ENCODE peak calls at places on chromosomes 3 and 15, in seven cellular contexts. One of them, this sample, is unnamed.

GRCh38 chr15:62848631-62849050 is 193.9 kb upstream of the TPM1 start:
- DNase-seq in adrenal gland: no peak
- DNase-seq in ovary: no peak
- DNase-seq in left lung: no peak
- DNase-seq in naive thymus-derived CD4-positive, alpha-beta T cell: no peak
- DNase-seq in AG04450: no peak
- DNase-seq in uterus: no peak
- DNase-seq in this sample: no peak

GRCh38 chr15:77753238-77753873 is 120.6 kb upstream of the LINGO1 start:
- DNase-seq in adrenal gland: peak
- DNase-seq in uterus: no peak
- DNase-seq in naive thymus-derived CD4-positive, alpha-beta T cell: no peak
- DNase-seq in left lung: no peak
- DNase-seq in ovary: no peak
- DNase-seq in AG04450: no peak
- DNase-seq in this sample: no peak

GRCh38 chr3:40753956-40754355 is 229.2 kb downstream of the ZNF621 start:
- DNase-seq in left lung: no peak
- DNase-seq in uterus: no peak
- DNase-seq in AG04450: no peak
- DNase-seq in ovary: no peak
- DNase-seq in adrenal gland: no peak
- DNase-seq in naive thymus-derived CD4-positive, alpha-beta T cell: no peak
- DNase-seq in this sample: no peak

GRCh38 chr15:101710806-101711205 is 13.5 kb downstream of the TARS3 start:
- DNase-seq in left lung: no peak
- DNase-seq in naive thymus-derived CD4-positive, alpha-beta T cell: no peak
- DNase-seq in uterus: no peak
- DNase-seq in adrenal gland: no peak
- DNase-seq in AG04450: peak
- DNase-seq in ovary: no peak
- DNase-seq in this sample: no peak

GRCh38 chr3:105747056-105747455 is 121.8 kb downstream of the CBLB start:
- DNase-seq in adrenal gland: no peak
- DNase-seq in uterus: no peak
- DNase-seq in AG04450: no peak
- DNase-seq in naive thymus-derived CD4-positive, alpha-beta T cell: no peak
- DNase-seq in left lung: no peak
- DNase-seq in ovary: no peak
- DNase-seq in this sample: no peak

GRCh38 chr3:141050913-141051632 is at the start of gene SPSB4:
- DNase-seq in left lung: peak
- DNase-seq in naive thymus-derived CD4-positive, alpha-beta T cell: no peak
- DNase-seq in AG04450: no peak
- DNase-seq in uterus: no peak
- DNase-seq in ovary: no peak
- DNase-seq in adrenal gland: peak
- DNase-seq in this sample: no peak

GRCh38 chr15:40525855-40526254 is 39.0 kb downstream of the CCDC32 start:
- DNase-seq in naive thymus-derived CD4-positive, alpha-beta T cell: no peak
- DNase-seq in AG04450: no peak
- DNase-seq in uterus: no peak
- DNase-seq in left lung: no peak
- DNase-seq in adrenal gland: no peak
- DNase-seq in ovary: no peak
- DNase-seq in this sample: no peak

GRCh38 chr15:62578960-62579359 is 413.9 kb upstream of the C2CD4B start:
- DNase-seq in adrenal gland: no peak
- DNase-seq in uterus: no peak
- DNase-seq in left lung: no peak
- DNase-seq in ovary: no peak
- DNase-seq in AG04450: no peak
- DNase-seq in naive thymus-derived CD4-positive, alpha-beta T cell: no peak
- DNase-seq in this sample: no peak

GRCh38 chr3:27827041-27827440 is 104.9 kb upstream of the EOMES start:
- DNase-seq in naive thymus-derived CD4-positive, alpha-beta T cell: no peak
- DNase-seq in uterus: no peak
- DNase-seq in left lung: no peak
- DNase-seq in AG04450: no peak
- DNase-seq in ovary: no peak
- DNase-seq in adrenal gland: no peak
- DNase-seq in this sample: no peak

GRCh38 chr15:58440922-58441321 is 9.1 kb downstream of the LIPC start:
- DNase-seq in left lung: no peak
- DNase-seq in uterus: no peak
- DNase-seq in ovary: no peak
- DNase-seq in adrenal gland: no peak
- DNase-seq in naive thymus-derived CD4-positive, alpha-beta T cell: no peak
- DNase-seq in AG04450: no peak
- DNase-seq in this sample: no peak

GRCh38 chr3:149998946-149999345 is 28.3 kb upstream of the PFN2 start:
- DNase-seq in ovary: no peak
- DNase-seq in AG04450: no peak
- DNase-seq in naive thymus-derived CD4-positive, alpha-beta T cell: no peak
- DNase-seq in uterus: no peak
- DNase-seq in adrenal gland: no peak
- DNase-seq in left lung: no peak
- DNase-seq in this sample: no peak

DNA sequence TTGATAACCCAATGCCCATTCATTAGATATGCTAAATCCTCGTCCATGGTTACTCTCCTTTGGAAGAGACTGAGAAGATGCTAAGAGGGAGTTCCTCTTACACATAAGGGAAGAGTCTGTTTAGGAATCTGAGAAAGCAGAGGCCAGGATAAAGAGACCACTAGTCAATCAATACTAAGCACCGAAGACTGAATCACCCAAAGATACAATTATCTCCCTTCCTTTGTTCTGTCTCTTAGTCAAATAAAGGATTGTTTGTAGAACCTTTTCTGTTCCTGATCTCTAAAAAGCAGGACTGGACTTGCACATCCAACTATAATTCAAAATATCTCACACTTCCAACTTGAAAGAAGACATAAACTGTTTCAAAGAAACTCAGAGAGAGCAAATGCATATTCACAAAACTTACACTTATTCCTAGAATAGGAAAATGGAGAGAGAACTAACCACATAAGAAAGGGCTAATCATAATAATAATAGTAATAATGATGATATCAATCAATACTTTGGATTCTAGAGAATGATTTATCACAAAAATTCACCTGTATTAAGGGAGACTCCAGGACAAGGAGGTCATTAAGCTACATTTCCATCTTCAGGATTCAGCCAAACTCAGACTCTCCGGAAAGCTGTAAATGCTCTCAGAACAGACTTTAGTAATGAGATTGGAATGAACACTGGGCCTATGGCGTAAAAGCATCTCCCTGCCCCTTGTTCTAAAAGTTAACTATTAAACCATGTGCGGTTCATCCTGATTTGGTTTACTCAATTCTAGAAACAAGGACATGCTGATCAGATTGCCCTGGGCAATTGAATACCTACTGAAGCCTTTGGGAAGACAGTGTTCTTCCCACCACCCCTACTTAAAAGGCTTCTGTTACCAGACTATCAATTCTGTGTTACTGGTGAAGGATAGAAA is 401.5 kb downstream of the ZBTB20 start:
- DNase-seq in ovary: no peak
- DNase-seq in left lung: no peak
- DNase-seq in adrenal gland: no peak
- DNase-seq in uterus: peak
- DNase-seq in AG04450: no peak
- DNase-seq in naive thymus-derived CD4-positive, alpha-beta T cell: no peak
- DNase-seq in this sample: no peak
- H3K27ac ChIP-seq in ovary: peak
- H3K27ac ChIP-seq in left lung: peak
- H3K27ac ChIP-seq in adrenal gland: no peak
- H3K27ac ChIP-seq in uterus: peak
- H3K27ac ChIP-seq in AG04450: no peak
- H3K27ac ChIP-seq in naive thymus-derived CD4-positive, alpha-beta T cell: no peak
- H3K27ac ChIP-seq in this sample: no peak

DNA sequence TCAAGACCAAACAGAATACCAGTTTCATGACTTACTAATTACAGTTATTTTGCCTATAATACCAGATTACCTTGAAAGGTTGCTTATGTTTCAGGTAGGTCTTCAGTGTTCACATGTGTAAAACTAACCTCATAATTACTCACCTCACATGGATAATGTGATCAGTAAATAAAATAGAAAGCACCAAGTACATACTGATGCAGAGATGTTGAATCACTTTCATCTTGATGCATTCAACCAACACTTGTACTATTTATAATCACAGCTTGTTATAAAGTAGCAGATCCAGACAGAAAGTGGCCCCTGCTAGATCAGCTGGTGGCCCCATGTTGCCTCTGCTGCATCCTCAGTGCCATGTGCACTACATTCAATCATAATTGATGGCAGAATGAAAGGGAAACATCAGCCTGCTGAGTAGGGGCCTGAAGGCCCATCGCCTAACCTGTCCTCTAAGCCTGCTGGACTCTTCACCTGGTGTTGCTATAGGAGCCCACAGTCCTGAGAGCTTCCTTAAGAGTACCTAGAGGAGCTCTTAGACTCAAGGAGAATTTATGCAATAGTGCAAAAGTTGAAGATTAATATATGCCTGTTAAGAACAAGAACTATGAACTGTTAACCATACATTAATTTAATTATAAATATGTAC is 154.3 kb downstream of the PLCL2 start:
- DNase-seq in left lung: no peak
- DNase-seq in adrenal gland: no peak
- DNase-seq in AG04450: no peak
- DNase-seq in ovary: no peak
- DNase-seq in naive thymus-derived CD4-positive, alpha-beta T cell: no peak
- DNase-seq in uterus: no peak
- DNase-seq in this sample: no peak
- H3K27ac ChIP-seq in left lung: peak
- H3K27ac ChIP-seq in adrenal gland: no peak
- H3K27ac ChIP-seq in AG04450: no peak
- H3K27ac ChIP-seq in ovary: no peak
- H3K27ac ChIP-seq in naive thymus-derived CD4-positive, alpha-beta T cell: no peak
- H3K27ac ChIP-seq in uterus: no peak
- H3K27ac ChIP-seq in this sample: peak

GRCh38 chr3:197522183-197522715 is 33.5 kb downstream of the BDH1 start:
- DNase-seq in adrenal gland: no peak
- DNase-seq in uterus: no peak
- DNase-seq in ovary: no peak
- DNase-seq in naive thymus-derived CD4-positive, alpha-beta T cell: no peak
- DNase-seq in AG04450: no peak
- DNase-seq in left lung: peak
- DNase-seq in this sample: no peak
- H3K27ac ChIP-seq in adrenal gland: peak
- H3K27ac ChIP-seq in uterus: no peak
- H3K27ac ChIP-seq in ovary: no peak
- H3K27ac ChIP-seq in naive thymus-derived CD4-positive, alpha-beta T cell: no peak
- H3K27ac ChIP-seq in AG04450: no peak
- H3K27ac ChIP-seq in left lung: no peak
- H3K27ac ChIP-seq in this sample: no peak

DNA sequence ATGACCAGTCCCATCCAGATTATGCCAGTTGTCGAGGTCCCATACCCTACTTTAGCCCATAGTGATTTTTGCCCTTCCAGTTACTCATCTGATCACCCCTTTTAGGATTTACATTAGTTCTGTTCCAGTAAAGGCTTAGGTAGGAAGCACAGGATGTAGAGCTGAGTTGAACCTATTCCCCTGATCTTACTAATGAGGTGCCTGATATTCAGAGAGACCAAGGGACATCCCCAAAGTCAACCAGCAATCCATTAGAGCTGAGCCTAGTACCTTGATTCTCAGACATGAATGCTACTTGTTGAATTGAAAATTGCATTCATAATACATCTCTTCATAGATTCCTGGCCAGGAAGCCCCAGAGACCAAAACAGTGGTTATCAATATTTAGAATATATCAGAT is 24.7 kb downstream of the CTDSPL start:
- DNase-seq in AG04450: no peak
- DNase-seq in ovary: no peak
- DNase-seq in uterus: no peak
- DNase-seq in adrenal gland: no peak
- DNase-seq in left lung: no peak
- DNase-seq in naive thymus-derived CD4-positive, alpha-beta T cell: no peak
- DNase-seq in this sample: no peak
- H3K27ac ChIP-seq in AG04450: no peak
- H3K27ac ChIP-seq in ovary: peak
- H3K27ac ChIP-seq in uterus: no peak
- H3K27ac ChIP-seq in adrenal gland: no peak
- H3K27ac ChIP-seq in left lung: no peak
- H3K27ac ChIP-seq in naive thymus-derived CD4-positive, alpha-beta T cell: no peak
- H3K27ac ChIP-seq in this sample: no peak

DNA sequence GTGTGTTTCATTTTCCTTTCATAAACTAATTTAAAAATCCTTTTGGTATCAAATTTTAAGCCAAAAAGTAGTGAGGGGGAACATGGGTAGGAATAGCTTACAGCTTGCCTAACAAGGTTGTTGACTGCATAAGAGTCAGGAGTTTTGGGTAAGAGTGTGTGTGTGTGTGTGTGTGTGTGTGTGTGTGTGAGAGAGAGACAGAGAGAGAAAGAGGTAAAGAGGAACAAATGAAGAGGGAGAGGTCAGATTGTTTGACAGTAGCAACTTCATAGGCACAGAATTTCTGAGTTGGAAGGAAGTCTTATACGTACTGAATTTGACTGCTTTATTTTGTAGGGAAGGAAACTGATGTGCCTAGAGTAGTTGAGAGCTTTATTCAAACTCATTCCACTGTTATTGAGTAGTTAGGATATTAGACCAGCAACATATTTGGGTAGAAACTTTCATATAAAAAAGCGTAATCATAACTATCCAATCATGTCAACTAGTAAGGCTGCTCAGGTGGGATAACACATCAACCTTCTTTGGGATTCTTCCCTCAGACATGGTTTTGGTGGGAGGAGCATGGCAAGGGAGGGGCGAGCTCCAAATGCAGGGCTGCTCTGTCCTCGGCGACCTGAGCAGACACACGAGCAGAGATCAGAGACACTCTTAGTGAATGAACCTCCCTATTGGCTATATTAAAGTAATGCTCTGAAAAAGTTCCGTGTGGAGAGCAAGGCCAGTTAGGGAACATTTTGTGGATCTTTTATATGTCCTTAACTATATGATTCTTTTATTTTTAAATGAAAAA is 86.4 kb downstream of the LPP start:
- DNase-seq in ovary: no peak
- DNase-seq in left lung: no peak
- DNase-seq in naive thymus-derived CD4-positive, alpha-beta T cell: no peak
- DNase-seq in uterus: no peak
- DNase-seq in AG04450: no peak
- DNase-seq in adrenal gland: no peak
- DNase-seq in this sample: no peak
- H3K27ac ChIP-seq in ovary: no peak
- H3K27ac ChIP-seq in left lung: no peak
- H3K27ac ChIP-seq in naive thymus-derived CD4-positive, alpha-beta T cell: no peak
- H3K27ac ChIP-seq in uterus: peak
- H3K27ac ChIP-seq in AG04450: no peak
- H3K27ac ChIP-seq in adrenal gland: peak
- H3K27ac ChIP-seq in this sample: no peak

DNA sequence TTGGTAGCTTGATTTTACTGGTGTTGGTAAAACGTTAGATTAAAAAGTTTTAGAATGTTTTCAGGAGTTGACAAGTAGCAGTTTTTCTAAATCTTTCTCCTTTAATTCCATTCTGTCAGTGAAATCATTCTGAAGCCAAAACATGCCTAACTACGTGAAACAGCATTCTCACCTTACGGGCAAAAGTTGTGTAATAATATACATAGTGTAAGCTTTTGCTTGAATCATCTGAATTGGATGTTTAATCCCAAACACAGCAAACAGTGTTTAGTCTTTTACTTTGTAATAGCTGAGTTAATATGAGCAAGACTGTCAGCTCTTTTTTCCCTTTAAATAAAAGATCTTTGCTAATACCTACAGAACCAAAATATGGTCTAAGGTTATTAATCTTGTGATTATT is 100.6 kb downstream of the CYP19A1 start:
- DNase-seq in naive thymus-derived CD4-positive, alpha-beta T cell: no peak
- DNase-seq in ovary: no peak
- DNase-seq in left lung: no peak
- DNase-seq in adrenal gland: no peak
- DNase-seq in uterus: no peak
- DNase-seq in AG04450: no peak
- DNase-seq in this sample: no peak
- H3K27ac ChIP-seq in naive thymus-derived CD4-positive, alpha-beta T cell: no peak
- H3K27ac ChIP-seq in ovary: no peak
- H3K27ac ChIP-seq in left lung: no peak
- H3K27ac ChIP-seq in adrenal gland: no peak
- H3K27ac ChIP-seq in uterus: no peak
- H3K27ac ChIP-seq in AG04450: no peak
- H3K27ac ChIP-seq in this sample: no peak

This sample was measured in Panc1.